ENCODE peak calls at places on chromosomes 1 and 21, in seven cellular contexts. C, X, K, D, O, F and W are unnamed samples.

GRCh38 chr1:179953974-179954493 is 576 bp upstream of the CEP350 start:
- DNase-seq in C (peak), X (no peak), K (peak), D (peak), O (peak), F (peak), W (peak)

GRCh38 chr1:62774006-62774405 is 9.9 kb upstream of the ATG4C start:
- DNase-seq in C (no peak), X (no peak), K (no peak), D (no peak), O (no peak), F (no peak), W (no peak)

GRCh38 chr1:117180571-117180970 is 30.2 kb downstream of the VTCN1 start:
- DNase-seq in C (no peak), X (no peak), K (no peak), D (no peak), O (no peak), F (no peak), W (no peak)

GRCh38 chr1:151841141-151841540 is 1.5 kb upstream of the C2CD4D start:
- DNase-seq in C (peak), X (no peak), K (peak), D (peak), O (no peak), F (peak), W (no peak)

GRCh38 chr1:152461544-152461943 is 47.5 kb upstream of the CRNN start:
- DNase-seq in C (peak), X (peak), K (peak), D (peak), O (peak), F (peak), W (no peak)

GRCh38 chr1:21696931-21697330 is 27.8 kb upstream of the RAP1GAP start:
- DNase-seq in C (no peak), X (no peak), K (no peak), D (no peak), O (no peak), F (no peak), W (no peak)

GRCh38 chr1:172697463-172698100 is 38.7 kb downstream of the FASLG start:
- DNase-seq in C (no peak), X (no peak), K (no peak), D (no peak), O (peak), F (no peak), W (no peak)

GRCh38 chr1:33248244-33248643 is 8.0 kb upstream of the ZNF362 start:
- DNase-seq in C (no peak), X (no peak), K (no peak), D (peak), O (no peak), F (peak), W (no peak)

GRCh38 chr1:56978819-56979218 is 13.0 kb upstream of the C8B start:
- DNase-seq in C (no peak), X (no peak), K (no peak), D (no peak), O (no peak), F (no peak), W (no peak)

GRCh38 chr1:153790282-153790995 is 15.2 kb downstream of the SLC27A3 start:
- DNase-seq in C (peak), X (no peak), K (peak), D (peak), O (peak), F (no peak), W (no peak)

GRCh38 chr1:248821101-248821500 is 4.6 kb downstream of the SH3BP5L start:
- DNase-seq in C (no peak), X (no peak), K (peak), D (peak), O (no peak), F (peak), W (no peak)

GRCh38 chr1:204045430-204045829 is 27.5 kb upstream of the SOX13 start:
- DNase-seq in C (peak), X (no peak), K (no peak), D (no peak), O (no peak), F (no peak), W (no peak)

GRCh38 chr1:76203132-76203531 is 128.6 kb downstream of the ST6GALNAC3 start:
- DNase-seq in C (no peak), X (no peak), K (no peak), D (no peak), O (no peak), F (no peak), W (no peak)

GRCh38 chr1:87869563-87869962 is 540.9 kb downstream of the LMO4 start:
- DNase-seq in C (no peak), X (no peak), K (peak), D (peak), O (no peak), F (peak), W (no peak)

GRCh38 chr1:30785181-30785580 is 27.6 kb upstream of the LAPTM5 start:
- DNase-seq in C (no peak), X (no peak), K (no peak), D (no peak), O (no peak), F (no peak), W (no peak)

GRCh38 chr1:33966346-33967141 is 102.7 kb downstream of the HMGB4 start:
- DNase-seq in C (no peak), X (no peak), K (no peak), D (no peak), O (no peak), F (no peak), W (no peak)

GRCh38 chr1:170296642-170297041 is 150.9 kb downstream of the NTMT2 start:
- DNase-seq in C (no peak), X (no peak), K (peak), D (no peak), O (no peak), F (peak), W (no peak)

GRCh38 chr1:80050085-80050484 is 1043.6 kb upstream of the ADGRL4 start:
- DNase-seq in C (no peak), X (no peak), K (no peak), D (no peak), O (no peak), F (no peak), W (no peak)

GRCh38 chr1:28341591-28341990 is 12.8 kb downstream of the MED18 start:
- DNase-seq in C (no peak), X (no peak), K (peak), D (peak), O (no peak), F (peak), W (no peak)

GRCh38 chr1:109801791-109802135 is 38.0 kb upstream of the EPS8L3 start:
- DNase-seq in C (no peak), X (no peak), K (no peak), D (no peak), O (no peak), F (no peak), W (no peak)

GRCh38 chr1:223062177-223062576 is 80.9 kb downstream of the TLR5 start:
- DNase-seq in C (no peak), X (no peak), K (peak), D (no peak), O (no peak), F (peak), W (no peak)

GRCh38 chr21:35716886-35717285 is 343.4 kb downstream of the SETD4 start:
- DNase-seq in C (no peak), X (no peak), K (no peak), D (no peak), O (no peak), F (no peak), W (no peak)

GRCh38 chr1:145991799-145992412 is 4.5 kb downstream of the TXNIP start:
- DNase-seq in C (no peak), X (no peak), K (no peak), D (no peak), O (no peak), F (peak), W (no peak)

GRCh38 chr1:7405844-7406500 is 365.1 kb upstream of the VAMP3 start:
- DNase-seq in C (no peak), X (no peak), K (no peak), D (no peak), O (no peak), F (no peak), W (no peak)

GRCh38 chr1:222892137-222892763 is 77.4 kb downstream of the DISP1 start:
- DNase-seq in C (no peak), X (no peak), K (peak), D (peak), O (no peak), F (peak), W (no peak)

GRCh38 chr21:17045214-17045835 is 467.5 kb upstream of the CXADR start:
- DNase-seq in C (no peak), X (no peak), K (peak), D (peak), O (peak), F (peak), W (peak)

GRCh38 chr1:156244126-156244525 is 2.1 kb downstream of the BGLAP start:
- DNase-seq in C (no peak), X (no peak), K (no peak), D (no peak), O (no peak), F (no peak), W (no peak)

GRCh38 chr1:47760248-47760629 is 236.9 kb downstream of the TRABD2B start:
- DNase-seq in C (no peak), X (no peak), K (no peak), D (no peak), O (no peak), F (no peak), W (no peak)

GRCh38 chr1:1917995-1918900 is 831 bp downstream of the TMEM52 start:
- DNase-seq in C (no peak), X (no peak), K (no peak), D (no peak), O (no peak), F (no peak), W (no peak)

GRCh38 chr1:160205974-160206369 is 788 bp downstream of the PEA15 start:
- DNase-seq in C (peak), X (no peak), K (peak), D (peak), O (peak), F (peak), W (no peak)

GRCh38 chr1:229027622-229028182 is 243.2 kb upstream of the RAB4A start:
- DNase-seq in C (peak), X (no peak), K (peak), D (peak), O (peak), F (peak), W (no peak)

GRCh38 chr1:172746091-172746949 is 87.4 kb downstream of the FASLG start:
- DNase-seq in C (no peak), X (no peak), K (peak), D (peak), O (peak), F (peak), W (no peak)

GRCh38 chr1:82143108-82143833 is 342.5 kb downstream of the ADGRL2 start:
- DNase-seq in C (no peak), X (no peak), K (no peak), D (no peak), O (no peak), F (no peak), W (no peak)